ENCODE peak calls at places on chromosomes 16 and 17, in six cellular contexts. One of them, this sample, is unnamed.

GRCh38 chr16:11637320-11637719 is 30.9 kb upstream of the SNN start:
- DNase-seq in GM04504: no peak
- DNase-seq in GM06990: no peak
- DNase-seq in stimulated activated CD4-positive, alpha-beta T cell treated with anti-CD3 and anti-CD28 coated beads, Interleukin-1b, Interleukin-23, amount 100 ng/mL, for 4 hours: no peak
- DNase-seq in putamen: no peak
- DNase-seq in fibroblast of the conjunctiva: no peak
- DNase-seq in this sample: no peak

GRCh38 chr17:44170499-44171201 is at the start of gene ASB16:
- DNase-seq in GM04504: no peak
- DNase-seq in GM06990: no peak
- DNase-seq in stimulated activated CD4-positive, alpha-beta T cell treated with anti-CD3 and anti-CD28 coated beads, Interleukin-1b, Interleukin-23, amount 100 ng/mL, for 4 hours: no peak
- DNase-seq in putamen: no peak
- DNase-seq in fibroblast of the conjunctiva: no peak
- DNase-seq in this sample: no peak

GRCh38 chr16:48617711-48618148 is 7.8 kb upstream of the N4BP1 start:
- DNase-seq in GM04504: peak; percentile 50
- DNase-seq in GM06990: no peak
- DNase-seq in stimulated activated CD4-positive, alpha-beta T cell treated with anti-CD3 and anti-CD28 coated beads, Interleukin-1b, Interleukin-23, amount 100 ng/mL, for 4 hours: no peak
- DNase-seq in putamen: peak; percentile 75
- DNase-seq in fibroblast of the conjunctiva: peak; percentile 53
- DNase-seq in this sample: no peak

GRCh38 chr16:84553873-84554399 is 49.5 kb upstream of the MEAK7 start:
- DNase-seq in GM04504: no peak
- DNase-seq in GM06990: no peak
- DNase-seq in stimulated activated CD4-positive, alpha-beta T cell treated with anti-CD3 and anti-CD28 coated beads, Interleukin-1b, Interleukin-23, amount 100 ng/mL, for 4 hours: peak; percentile 14
- DNase-seq in putamen: no peak
- DNase-seq in fibroblast of the conjunctiva: no peak
- DNase-seq in this sample: no peak

GRCh38 chr16:87040169-87041117 is 276.7 kb downstream of the C16orf95 start:
- DNase-seq in GM04504: no peak
- DNase-seq in GM06990: no peak
- DNase-seq in stimulated activated CD4-positive, alpha-beta T cell treated with anti-CD3 and anti-CD28 coated beads, Interleukin-1b, Interleukin-23, amount 100 ng/mL, for 4 hours: no peak
- DNase-seq in putamen: no peak
- DNase-seq in fibroblast of the conjunctiva: no peak
- DNase-seq in this sample: no peak

GRCh38 chr16:27109666-27110523 is 43.2 kb downstream of the C16orf82 start:
- DNase-seq in GM04504: peak; percentile 35
- DNase-seq in GM06990: peak; percentile 69
- DNase-seq in stimulated activated CD4-positive, alpha-beta T cell treated with anti-CD3 and anti-CD28 coated beads, Interleukin-1b, Interleukin-23, amount 100 ng/mL, for 4 hours: peak; percentile 82
- DNase-seq in putamen: peak; percentile 3
- DNase-seq in fibroblast of the conjunctiva: peak; percentile 43
- DNase-seq in this sample: peak; percentile 92

GRCh38 chr17:47012457-47012856 is 33.4 kb upstream of the RPRML start:
- DNase-seq in GM04504: no peak
- DNase-seq in GM06990: no peak
- DNase-seq in stimulated activated CD4-positive, alpha-beta T cell treated with anti-CD3 and anti-CD28 coated beads, Interleukin-1b, Interleukin-23, amount 100 ng/mL, for 4 hours: no peak
- DNase-seq in putamen: no peak
- DNase-seq in fibroblast of the conjunctiva: no peak
- DNase-seq in this sample: no peak

GRCh38 chr17:17741346-17742023 is 60.2 kb downstream of the RAI1 start:
- DNase-seq in GM04504: no peak
- DNase-seq in GM06990: no peak
- DNase-seq in stimulated activated CD4-positive, alpha-beta T cell treated with anti-CD3 and anti-CD28 coated beads, Interleukin-1b, Interleukin-23, amount 100 ng/mL, for 4 hours: no peak
- DNase-seq in putamen: peak; percentile 91
- DNase-seq in fibroblast of the conjunctiva: no peak
- DNase-seq in this sample: peak; percentile 74

GRCh38 chr17:32621612-32622312 is 135.0 kb downstream of the CDK5R1 start:
- DNase-seq in GM04504: peak; percentile 0
- DNase-seq in GM06990: no peak
- DNase-seq in stimulated activated CD4-positive, alpha-beta T cell treated with anti-CD3 and anti-CD28 coated beads, Interleukin-1b, Interleukin-23, amount 100 ng/mL, for 4 hours: no peak
- DNase-seq in putamen: no peak
- DNase-seq in fibroblast of the conjunctiva: no peak
- DNase-seq in this sample: no peak

GRCh38 chr16:53817117-53817516 is 113.2 kb downstream of the FTO start:
- DNase-seq in GM04504: peak; percentile 74
- DNase-seq in GM06990: no peak
- DNase-seq in stimulated activated CD4-positive, alpha-beta T cell treated with anti-CD3 and anti-CD28 coated beads, Interleukin-1b, Interleukin-23, amount 100 ng/mL, for 4 hours: no peak
- DNase-seq in putamen: no peak
- DNase-seq in fibroblast of the conjunctiva: peak; percentile 91
- DNase-seq in this sample: no peak

GRCh38 chr16:76970087-76970744 is 220.8 kb upstream of the MON1B start:
- DNase-seq in GM04504: no peak
- DNase-seq in GM06990: no peak
- DNase-seq in stimulated activated CD4-positive, alpha-beta T cell treated with anti-CD3 and anti-CD28 coated beads, Interleukin-1b, Interleukin-23, amount 100 ng/mL, for 4 hours: no peak
- DNase-seq in putamen: no peak
- DNase-seq in fibroblast of the conjunctiva: no peak
- DNase-seq in this sample: no peak

GRCh38 chr17:44775838-44776621 is 17.2 kb downstream of the ADAM11 start:
- DNase-seq in GM04504: no peak
- DNase-seq in GM06990: no peak
- DNase-seq in stimulated activated CD4-positive, alpha-beta T cell treated with anti-CD3 and anti-CD28 coated beads, Interleukin-1b, Interleukin-23, amount 100 ng/mL, for 4 hours: peak; percentile 98
- DNase-seq in putamen: no peak
- DNase-seq in fibroblast of the conjunctiva: no peak
- DNase-seq in this sample: no peak

GRCh38 chr17:57714660-57715059 is 30.4 kb downstream of the CCDC182 start:
- DNase-seq in GM04504: no peak
- DNase-seq in GM06990: no peak
- DNase-seq in stimulated activated CD4-positive, alpha-beta T cell treated with anti-CD3 and anti-CD28 coated beads, Interleukin-1b, Interleukin-23, amount 100 ng/mL, for 4 hours: no peak
- DNase-seq in putamen: no peak
- DNase-seq in fibroblast of the conjunctiva: no peak
- DNase-seq in this sample: no peak

GRCh38 chr17:31444026-31444425 is 52.6 kb downstream of the RAB11FIP4 start:
- DNase-seq in GM04504: no peak
- DNase-seq in GM06990: no peak
- DNase-seq in stimulated activated CD4-positive, alpha-beta T cell treated with anti-CD3 and anti-CD28 coated beads, Interleukin-1b, Interleukin-23, amount 100 ng/mL, for 4 hours: no peak
- DNase-seq in putamen: peak; percentile 81
- DNase-seq in fibroblast of the conjunctiva: no peak
- DNase-seq in this sample: no peak

GRCh38 chr17:62955841-62956352 is 10.1 kb upstream of the TANC2 start:
- DNase-seq in GM04504: no peak
- DNase-seq in GM06990: no peak
- DNase-seq in stimulated activated CD4-positive, alpha-beta T cell treated with anti-CD3 and anti-CD28 coated beads, Interleukin-1b, Interleukin-23, amount 100 ng/mL, for 4 hours: no peak
- DNase-seq in putamen: no peak
- DNase-seq in fibroblast of the conjunctiva: no peak
- DNase-seq in this sample: no peak

GRCh38 chr17:69525920-69526841 is 111.7 kb downstream of the MAP2K6 start:
- DNase-seq in GM04504: no peak
- DNase-seq in GM06990: no peak
- DNase-seq in stimulated activated CD4-positive, alpha-beta T cell treated with anti-CD3 and anti-CD28 coated beads, Interleukin-1b, Interleukin-23, amount 100 ng/mL, for 4 hours: no peak
- DNase-seq in putamen: peak; percentile 60
- DNase-seq in fibroblast of the conjunctiva: peak; percentile 65
- DNase-seq in this sample: peak; percentile 27

GRCh38 chr16:28985611-28986041 is 774 bp downstream of the LAT start:
- DNase-seq in GM04504: no peak
- DNase-seq in GM06990: no peak
- DNase-seq in stimulated activated CD4-positive, alpha-beta T cell treated with anti-CD3 and anti-CD28 coated beads, Interleukin-1b, Interleukin-23, amount 100 ng/mL, for 4 hours: no peak
- DNase-seq in putamen: no peak
- DNase-seq in fibroblast of the conjunctiva: no peak
- DNase-seq in this sample: no peak

GRCh38 chr16:87322833-87323726 is 5.9 kb upstream of the C16orf95 start:
- DNase-seq in GM04504: no peak
- DNase-seq in GM06990: no peak
- DNase-seq in stimulated activated CD4-positive, alpha-beta T cell treated with anti-CD3 and anti-CD28 coated beads, Interleukin-1b, Interleukin-23, amount 100 ng/mL, for 4 hours: no peak
- DNase-seq in putamen: no peak
- DNase-seq in fibroblast of the conjunctiva: no peak
- DNase-seq in this sample: peak; percentile 20

GRCh38 chr17:66184392-66184791 is 7.5 kb downstream of the CEP112 start:
- DNase-seq in GM04504: no peak
- DNase-seq in GM06990: no peak
- DNase-seq in stimulated activated CD4-positive, alpha-beta T cell treated with anti-CD3 and anti-CD28 coated beads, Interleukin-1b, Interleukin-23, amount 100 ng/mL, for 4 hours: no peak
- DNase-seq in putamen: no peak
- DNase-seq in fibroblast of the conjunctiva: no peak
- DNase-seq in this sample: no peak

GRCh38 chr16:2040450-2041105 is 7.1 kb downstream of the NTHL1 start:
- DNase-seq in GM04504: no peak
- DNase-seq in GM06990: no peak
- DNase-seq in stimulated activated CD4-positive, alpha-beta T cell treated with anti-CD3 and anti-CD28 coated beads, Interleukin-1b, Interleukin-23, amount 100 ng/mL, for 4 hours: no peak
- DNase-seq in putamen: no peak
- DNase-seq in fibroblast of the conjunctiva: no peak
- DNase-seq in this sample: peak; percentile 26

GRCh38 chr17:78342438-78343098 is 17.3 kb downstream of the SOCS3 start:
- DNase-seq in GM04504: peak; percentile 88
- DNase-seq in GM06990: no peak
- DNase-seq in stimulated activated CD4-positive, alpha-beta T cell treated with anti-CD3 and anti-CD28 coated beads, Interleukin-1b, Interleukin-23, amount 100 ng/mL, for 4 hours: no peak
- DNase-seq in putamen: no peak
- DNase-seq in fibroblast of the conjunctiva: peak; percentile 77
- DNase-seq in this sample: no peak

GRCh38 chr17:48500435-48501426 is 30.1 kb downstream of the HOXB1 start:
- DNase-seq in GM04504: no peak
- DNase-seq in GM06990: no peak
- DNase-seq in stimulated activated CD4-positive, alpha-beta T cell treated with anti-CD3 and anti-CD28 coated beads, Interleukin-1b, Interleukin-23, amount 100 ng/mL, for 4 hours: no peak
- DNase-seq in putamen: no peak
- DNase-seq in fibroblast of the conjunctiva: no peak
- DNase-seq in this sample: no peak

GRCh38 chr16:29986231-29986630 is 9.2 kb downstream of the HIRIP3 start:
- DNase-seq in GM04504: no peak
- DNase-seq in GM06990: no peak
- DNase-seq in stimulated activated CD4-positive, alpha-beta T cell treated with anti-CD3 and anti-CD28 coated beads, Interleukin-1b, Interleukin-23, amount 100 ng/mL, for 4 hours: no peak
- DNase-seq in putamen: no peak
- DNase-seq in fibroblast of the conjunctiva: no peak
- DNase-seq in this sample: no peak

GRCh38 chr16:31093132-31093703 is 1.4 kb downstream of the VKORC1 start:
- DNase-seq in GM04504: no peak
- DNase-seq in GM06990: no peak
- DNase-seq in stimulated activated CD4-positive, alpha-beta T cell treated with anti-CD3 and anti-CD28 coated beads, Interleukin-1b, Interleukin-23, amount 100 ng/mL, for 4 hours: no peak
- DNase-seq in putamen: peak; percentile 61
- DNase-seq in fibroblast of the conjunctiva: no peak
- DNase-seq in this sample: peak; percentile 68

GRCh38 chr16:74034862-74035261 is 261.8 kb upstream of the PSMD7 start:
- DNase-seq in GM04504: no peak
- DNase-seq in GM06990: no peak
- DNase-seq in stimulated activated CD4-positive, alpha-beta T cell treated with anti-CD3 and anti-CD28 coated beads, Interleukin-1b, Interleukin-23, amount 100 ng/mL, for 4 hours: no peak
- DNase-seq in putamen: peak; percentile 7
- DNase-seq in fibroblast of the conjunctiva: peak; percentile 9
- DNase-seq in this sample: no peak

GRCh38 chr17:72076678-72077030 is 44.2 kb upstream of the SOX9 start:
- DNase-seq in GM04504: no peak
- DNase-seq in GM06990: no peak
- DNase-seq in stimulated activated CD4-positive, alpha-beta T cell treated with anti-CD3 and anti-CD28 coated beads, Interleukin-1b, Interleukin-23, amount 100 ng/mL, for 4 hours: no peak
- DNase-seq in putamen: no peak
- DNase-seq in fibroblast of the conjunctiva: no peak
- DNase-seq in this sample: no peak

GRCh38 chr16:67965668-67966548 is 2.5 kb downstream of the SLC12A4 start:
- DNase-seq in GM04504: no peak
- DNase-seq in GM06990: no peak
- DNase-seq in stimulated activated CD4-positive, alpha-beta T cell treated with anti-CD3 and anti-CD28 coated beads, Interleukin-1b, Interleukin-23, amount 100 ng/mL, for 4 hours: no peak
- DNase-seq in putamen: no peak
- DNase-seq in fibroblast of the conjunctiva: no peak
- DNase-seq in this sample: no peak

GRCh38 chr17:80192268-80192667 is 22.4 kb downstream of the CARD14 start:
- DNase-seq in GM04504: no peak
- DNase-seq in GM06990: no peak
- DNase-seq in stimulated activated CD4-positive, alpha-beta T cell treated with anti-CD3 and anti-CD28 coated beads, Interleukin-1b, Interleukin-23, amount 100 ng/mL, for 4 hours: no peak
- DNase-seq in putamen: peak; percentile 71
- DNase-seq in fibroblast of the conjunctiva: no peak
- DNase-seq in this sample: peak; percentile 53

GRCh38 chr16:85275533-85276249 is 163.4 kb upstream of the CIBAR2 start:
- DNase-seq in GM04504: peak; percentile 18
- DNase-seq in GM06990: peak; percentile 53
- DNase-seq in stimulated activated CD4-positive, alpha-beta T cell treated with anti-CD3 and anti-CD28 coated beads, Interleukin-1b, Interleukin-23, amount 100 ng/mL, for 4 hours: peak; percentile 52
- DNase-seq in putamen: peak; percentile 57
- DNase-seq in fibroblast of the conjunctiva: peak; percentile 27
- DNase-seq in this sample: peak; percentile 95

GRCh38 chr17:78617371-78618061 is 40.3 kb upstream of the DNAH17 start:
- DNase-seq in GM04504: no peak
- DNase-seq in GM06990: no peak
- DNase-seq in stimulated activated CD4-positive, alpha-beta T cell treated with anti-CD3 and anti-CD28 coated beads, Interleukin-1b, Interleukin-23, amount 100 ng/mL, for 4 hours: no peak
- DNase-seq in putamen: no peak
- DNase-seq in fibroblast of the conjunctiva: no peak
- DNase-seq in this sample: no peak

GRCh38 chr16:2015947-2016208 is 3.7 kb upstream of the NPW start:
- DNase-seq in GM04504: no peak
- DNase-seq in GM06990: no peak
- DNase-seq in stimulated activated CD4-positive, alpha-beta T cell treated with anti-CD3 and anti-CD28 coated beads, Interleukin-1b, Interleukin-23, amount 100 ng/mL, for 4 hours: no peak
- DNase-seq in putamen: no peak
- DNase-seq in fibroblast of the conjunctiva: no peak
- DNase-seq in this sample: no peak

GRCh38 chr17:55433629-55434422 is 12.2 kb upstream of the MMD start:
- DNase-seq in GM04504: peak; percentile 88
- DNase-seq in GM06990: no peak
- DNase-seq in stimulated activated CD4-positive, alpha-beta T cell treated with anti-CD3 and anti-CD28 coated beads, Interleukin-1b, Interleukin-23, amount 100 ng/mL, for 4 hours: no peak
- DNase-seq in putamen: no peak
- DNase-seq in fibroblast of the conjunctiva: peak; percentile 75
- DNase-seq in this sample: no peak

GRCh38 chr16:1461146-1461545 is 13.7 kb downstream of the CLCN7 start:
- DNase-seq in GM04504: no peak
- DNase-seq in GM06990: no peak
- DNase-seq in stimulated activated CD4-positive, alpha-beta T cell treated with anti-CD3 and anti-CD28 coated beads, Interleukin-1b, Interleukin-23, amount 100 ng/mL, for 4 hours: no peak
- DNase-seq in putamen: no peak
- DNase-seq in fibroblast of the conjunctiva: no peak
- DNase-seq in this sample: no peak

GRCh38 chr17:60392845-60393702 is 1.1 kb upstream of the USP32 start:
- DNase-seq in GM04504: no peak
- DNase-seq in GM06990: peak; percentile 20
- DNase-seq in stimulated activated CD4-positive, alpha-beta T cell treated with anti-CD3 and anti-CD28 coated beads, Interleukin-1b, Interleukin-23, amount 100 ng/mL, for 4 hours: peak; percentile 15
- DNase-seq in putamen: peak; percentile 52
- DNase-seq in fibroblast of the conjunctiva: peak; percentile 36
- DNase-seq in this sample: no peak

GRCh38 chr17:15981646-15982580 is 17.6 kb downstream of the ZSWIM7 start:
- DNase-seq in GM04504: no peak
- DNase-seq in GM06990: no peak
- DNase-seq in stimulated activated CD4-positive, alpha-beta T cell treated with anti-CD3 and anti-CD28 coated beads, Interleukin-1b, Interleukin-23, amount 100 ng/mL, for 4 hours: no peak
- DNase-seq in putamen: no peak
- DNase-seq in fibroblast of the conjunctiva: no peak
- DNase-seq in this sample: no peak

GRCh38 chr17:31112001-31112661 is 17.4 kb downstream of the NF1 start:
- DNase-seq in GM04504: no peak
- DNase-seq in GM06990: no peak
- DNase-seq in stimulated activated CD4-positive, alpha-beta T cell treated with anti-CD3 and anti-CD28 coated beads, Interleukin-1b, Interleukin-23, amount 100 ng/mL, for 4 hours: no peak
- DNase-seq in putamen: no peak
- DNase-seq in fibroblast of the conjunctiva: no peak
- DNase-seq in this sample: no peak

GRCh38 chr17:4858068-4858879 is 25.1 kb downstream of the MINK1 start:
- DNase-seq in GM04504: no peak
- DNase-seq in GM06990: no peak
- DNase-seq in stimulated activated CD4-positive, alpha-beta T cell treated with anti-CD3 and anti-CD28 coated beads, Interleukin-1b, Interleukin-23, amount 100 ng/mL, for 4 hours: no peak
- DNase-seq in putamen: peak; percentile 94
- DNase-seq in fibroblast of the conjunctiva: no peak
- DNase-seq in this sample: no peak

GRCh38 chr17:57607553-57608120 is 137.5 kb downstream of the CCDC182 start:
- DNase-seq in GM04504: no peak
- DNase-seq in GM06990: no peak
- DNase-seq in stimulated activated CD4-positive, alpha-beta T cell treated with anti-CD3 and anti-CD28 coated beads, Interleukin-1b, Interleukin-23, amount 100 ng/mL, for 4 hours: no peak
- DNase-seq in putamen: no peak
- DNase-seq in fibroblast of the conjunctiva: no peak
- DNase-seq in this sample: no peak

GRCh38 chr17:31401456-31402254 is 10.2 kb downstream of the RAB11FIP4 start:
- DNase-seq in GM04504: no peak
- DNase-seq in GM06990: no peak
- DNase-seq in stimulated activated CD4-positive, alpha-beta T cell treated with anti-CD3 and anti-CD28 coated beads, Interleukin-1b, Interleukin-23, amount 100 ng/mL, for 4 hours: no peak
- DNase-seq in putamen: no peak
- DNase-seq in fibroblast of the conjunctiva: no peak
- DNase-seq in this sample: no peak

This sample was measured in glutamatergic neuron.